ENCODE peak calls at places on chromosomes 13 and 19, in nine cellular contexts. R, X, O, J, H, Q, K, P and W are unnamed samples. For H3K4me1 and H3K27me3, the result is how much of the 10 kb centered on the place peaks cover.

GRCh38 chr13:49218493-49219051 is 1.6 kb upstream of the MLNR start:
- DNase-seq in P (no peak), H (peak), Q (no peak), R (peak), K (no peak), O (no peak), J (no peak), X (no peak), W (no peak)

GRCh38 chr13:67230774-67231480 is 791 bp upstream of the PCDH9 start:
- DNase-seq in Q (peak), P (peak), O (peak), R (peak), H (peak), X (no peak), J (peak), K (no peak), W (peak)

GRCh38 chr19:13883665-13884064 is 6.7 kb downstream of the NANOS3 start:
- DNase-seq in O (no peak), R (no peak), H (no peak), P (no peak), K (no peak), J (no peak), Q (no peak), X (no peak), W (no peak)

GRCh38 chr13:97757807-97758206 is 195.7 kb upstream of the IPO5 start:
- DNase-seq in R (no peak), X (no peak), J (peak), K (no peak), O (no peak), H (no peak), P (peak), Q (no peak), W (no peak)

GRCh38 chr19:39179754-39180153 is 17.0 kb upstream of the NCCRP1 start:
- DNase-seq in P (no peak), R (no peak), J (no peak), K (no peak), H (no peak), O (no peak), X (no peak), Q (no peak), W (no peak)

GRCh38 chr19:3054972-3055740 is 7.1 kb downstream of the TLE5 start:
- DNase-seq in K (no peak), H (no peak), J (no peak), R (peak), O (no peak), P (no peak), X (no peak), Q (peak), W (no peak)

GRCh38 chr19:4814625-4815425 is 16.7 kb downstream of the TICAM1 start:
- DNase-seq in P (no peak), X (no peak), K (no peak), H (no peak), R (peak), Q (no peak), O (no peak), J (no peak), W (no peak)

GRCh38 chr19:46785054-46785979 is 3.1 kb downstream of the SLC1A5 start:
- DNase-seq in P (no peak), R (peak), O (no peak), Q (no peak), X (no peak), H (no peak), J (no peak), K (no peak), W (no peak)

GRCh38 chr13:114067886-114068722 is 64.3 kb downstream of the RASA3 start:
- DNase-seq in K (no peak), X (peak), Q (no peak), P (no peak), J (no peak), O (no peak), H (peak), R (no peak), W (no peak)

GRCh38 chr19:44588753-44589112 is 24.6 kb upstream of the IGSF23 start:
- DNase-seq in H (no peak), O (no peak), P (no peak), R (no peak), K (peak), X (no peak), J (no peak), Q (no peak), W (no peak)

GRCh38 chr13:99553033-99553432 is 51.8 kb downstream of the TM9SF2 start:
- DNase-seq in X (no peak), J (no peak), R (no peak), P (no peak), K (no peak), H (no peak), Q (no peak), O (no peak), W (no peak)

GRCh38 chr19:16025108-16026101 is 50.9 kb upstream of the TPM4 start:
- DNase-seq in P (no peak), R (peak), X (no peak), K (peak), J (no peak), H (no peak), Q (peak), O (no peak), W (no peak)

GRCh38 chr13:101065314-101065713 is 351.0 kb downstream of the NALCN start:
- DNase-seq in Q (no peak), P (no peak), K (no peak), H (no peak), X (no peak), J (no peak), R (no peak), O (no peak), W (no peak)

GRCh38 chr13:93004919-93005318 is 221.7 kb upstream of the GPC6 start:
- DNase-seq in R (peak), K (no peak), O (no peak), Q (no peak), X (no peak), J (no peak), P (no peak), H (no peak), W (no peak)

GRCh38 chr13:81540777-81541176 is 1199.9 kb upstream of the SPRY2 start:
- DNase-seq in J (no peak), X (no peak), R (no peak), O (no peak), K (no peak), P (no peak), Q (no peak), H (no peak), W (no peak)

GRCh38 chr19:47749326-47749725 is 4.0 kb downstream of the NOP53 start:
- DNase-seq in K (no peak), O (no peak), H (no peak), P (no peak), X (no peak), Q (no peak), J (no peak), R (no peak), W (no peak)

GRCh38 chr19:42683917-42684513 is 56.3 kb downstream of the PSG3 start:
- DNase-seq in Q (no peak), H (no peak), O (no peak), K (peak), X (no peak), P (no peak), R (peak), J (no peak), W (no peak)

GRCh38 chr13:113597386-113598080 is 13.0 kb downstream of the TFDP1 start:
- DNase-seq in K (no peak), P (no peak), Q (peak), J (no peak), R (no peak), O (no peak), X (no peak), H (peak), W (no peak)

GRCh38 chr13:44116562-44117315 is 237.0 kb downstream of the LACC1 start:
- DNase-seq in P (no peak), K (no peak), O (no peak), R (peak), X (peak), H (no peak), J (peak), Q (no peak), W (no peak)

GRCh38 chr19:55472463-55472862 is 4.0 kb upstream of the ZNF628 start:
- DNase-seq in K (peak), Q (no peak), O (no peak), R (peak), J (no peak), H (peak), X (no peak), P (no peak), W (no peak)

GRCh38 chr13:45292176-45292575 is 48.8 kb downstream of the TPT1 start:
- DNase-seq in O (no peak), X (no peak), R (no peak), J (no peak), K (peak), P (no peak), Q (no peak), H (no peak), W (no peak)

GRCh38 chr13:30376426-30377311 is 45.6 kb upstream of the UBE2L5 start:
- DNase-seq in Q (no peak), X (peak), K (no peak), O (no peak), P (no peak), H (no peak), R (no peak), J (no peak), W (peak)

GRCh38 chr13:75489502-75490263 is 7.7 kb upstream of the TBC1D4 start:
- DNase-seq in H (peak), K (no peak), X (no peak), Q (no peak), J (no peak), P (no peak), R (peak), O (no peak), W (peak)

GRCh38 chr13:79779761-79780160 is 298.8 kb downstream of the NDFIP2 start:
- DNase-seq in J (peak), K (no peak), X (no peak), R (peak), O (no peak), H (no peak), P (peak), Q (no peak), W (no peak)

GRCh38 chr19:35040474-35040825 is 1.1 kb upstream of the HPN start:
- DNase-seq in P (no peak), O (peak), Q (no peak), K (no peak), X (no peak), H (no peak), J (no peak), R (no peak), W (no peak)
- H3K4me1 ChIP-seq in P (half or more), O (under half), Q (under half), K (under half), X (under half), H (half or more), J (under half), R (under half), W (under half)

GRCh38 chr13:78659450-78660110 is 625 bp upstream of the OBI1 start:
- DNase-seq in P (no peak), X (peak), R (peak), H (no peak), Q (no peak), K (no peak), O (no peak), J (no peak), W (no peak)
- H3K4me3 ChIP-seq in P (peak), X (peak), R (peak), H (peak), Q (peak), K (peak), O (peak), J (peak), W (peak)

GRCh38 chr13:110812869-110813645 is 99.6 kb downstream of the ING1 start:
- DNase-seq in Q (peak), H (no peak), P (no peak), X (no peak), O (no peak), J (no peak), K (no peak), R (no peak), W (no peak)

GRCh38 chr13:110811751-110812110 is 98.2 kb downstream of the ING1 start:
- DNase-seq in K (no peak), Q (no peak), R (no peak), J (no peak), H (no peak), O (no peak), X (no peak), P (no peak), W (no peak)

GRCh38 chr13:110812111-110812868 is 98.8 kb downstream of the ING1 start:
- DNase-seq in J (no peak), R (no peak), O (no peak), P (no peak), Q (peak), H (no peak), X (no peak), K (no peak), W (no peak)

GRCh38 chr13:110809871-110810486 is 96.5 kb downstream of the ING1 start:
- DNase-seq in J (no peak), Q (peak), H (no peak), O (no peak), R (no peak), P (no peak), K (no peak), X (no peak), W (no peak)

DNA sequence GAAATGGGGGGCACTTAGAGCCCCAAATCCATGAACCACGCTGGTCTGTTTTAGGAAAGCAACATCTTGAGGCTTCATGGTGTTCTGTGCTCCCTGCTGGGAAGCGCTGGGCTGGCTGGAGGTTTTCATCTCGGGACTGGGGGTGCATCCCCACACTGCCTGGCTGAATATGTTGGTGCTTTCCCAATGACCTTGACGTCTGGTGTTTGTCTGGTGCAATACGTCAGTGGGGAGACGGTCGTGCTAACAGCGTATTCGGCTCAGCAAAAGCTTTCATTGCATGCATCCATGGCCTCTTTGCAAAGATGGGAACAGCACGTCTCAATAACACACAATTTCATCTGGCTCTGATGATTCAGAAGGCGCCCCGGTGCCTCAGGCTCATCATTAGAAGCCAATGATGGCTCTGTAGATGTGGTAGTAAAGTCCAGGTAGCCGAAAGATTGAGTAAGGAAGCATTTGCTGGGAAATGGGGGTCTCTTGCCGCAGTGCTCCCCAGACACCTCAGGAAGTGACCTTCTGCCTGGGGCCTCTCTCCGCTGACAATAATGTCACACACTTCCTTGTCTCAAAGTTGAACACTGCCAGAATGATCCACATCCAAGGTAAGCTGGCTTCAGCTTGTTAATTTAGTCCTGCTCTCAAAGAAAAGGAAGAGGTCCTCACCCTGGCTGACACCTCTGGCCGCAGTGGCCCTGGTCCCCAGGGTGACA is 97.7 kb downstream of the ING1 start:
- DNase-seq in H (no peak), J (no peak), X (no peak), K (no peak), P (no peak), R (no peak), O (no peak), Q (peak), W (no peak)
- H3K27me3 ChIP-seq in H (under half), J (under half), X (under half), K (under half), P (under half), R (under half), O (under half), Q (under half), W (under half)

GRCh38 chr19:28736528-28736927 is 476.4 kb downstream of the UQCRFS1 start:
- DNase-seq in P (no peak), R (no peak), Q (no peak), K (no peak), H (no peak), J (no peak), O (no peak), X (no peak), W (no peak)
- H3K4me1 ChIP-seq in P (under half), R (under half), Q (under half), K (under half), H (under half), J (under half), O (under half), X (under half), W (under half)

GRCh38 chr13:25468330-25469178 is 96.8 kb downstream of the ATP8A2 start:
- DNase-seq in P (no peak), H (no peak), Q (no peak), O (no peak), R (no peak), J (peak), X (no peak), K (no peak), W (no peak)
- H3K4me3 ChIP-seq in P (no peak), H (no peak), Q (no peak), O (no peak), R (no peak), J (no peak), X (no peak), K (no peak), W (no peak)

GRCh38 chr19:50490411-50490811 is 13.8 kb upstream of the GARIN5A start:
- DNase-seq in O (no peak), R (no peak), K (no peak), H (peak), X (no peak), J (no peak), Q (no peak), P (no peak), W (no peak)
- H3K27me3 ChIP-seq in O (under half), R (under half), K (under half), H (under half), X (under half), J (under half), Q (under half), P (under half), W (under half)

GRCh38 chr19:12668937-12669271 is 2.3 kb downstream of the WDR83 start:
- DNase-seq in H (no peak), Q (no peak), J (peak), X (peak), R (peak), O (peak), P (peak), K (no peak), W (peak)
- H3K4me1 ChIP-seq in H (half or more), Q (under half), J (under half), X (under half), R (under half), O (under half), P (under half), K (under half), W (half or more)

GRCh38 chr19:29191005-29191404 is 21.9 kb downstream of the UQCRFS1 start:
- DNase-seq in J (no peak), P (no peak), Q (no peak), R (no peak), O (no peak), X (no peak), H (no peak), K (no peak), W (no peak)

GRCh38 chr19:29194658-29195057 is 18.3 kb downstream of the UQCRFS1 start:
- DNase-seq in J (no peak), H (no peak), P (no peak), R (no peak), X (no peak), K (no peak), O (no peak), Q (no peak), W (no peak)

GRCh38 chr19:29193116-29193515 is 19.8 kb downstream of the UQCRFS1 start:
- DNase-seq in R (no peak), X (no peak), Q (no peak), K (no peak), H (no peak), P (no peak), O (no peak), J (no peak), W (no peak)

GRCh38 chr19:29188289-29188688 is 24.7 kb downstream of the UQCRFS1 start:
- DNase-seq in J (no peak), P (peak), O (no peak), Q (no peak), R (no peak), K (no peak), X (no peak), H (no peak), W (no peak)

DNA sequence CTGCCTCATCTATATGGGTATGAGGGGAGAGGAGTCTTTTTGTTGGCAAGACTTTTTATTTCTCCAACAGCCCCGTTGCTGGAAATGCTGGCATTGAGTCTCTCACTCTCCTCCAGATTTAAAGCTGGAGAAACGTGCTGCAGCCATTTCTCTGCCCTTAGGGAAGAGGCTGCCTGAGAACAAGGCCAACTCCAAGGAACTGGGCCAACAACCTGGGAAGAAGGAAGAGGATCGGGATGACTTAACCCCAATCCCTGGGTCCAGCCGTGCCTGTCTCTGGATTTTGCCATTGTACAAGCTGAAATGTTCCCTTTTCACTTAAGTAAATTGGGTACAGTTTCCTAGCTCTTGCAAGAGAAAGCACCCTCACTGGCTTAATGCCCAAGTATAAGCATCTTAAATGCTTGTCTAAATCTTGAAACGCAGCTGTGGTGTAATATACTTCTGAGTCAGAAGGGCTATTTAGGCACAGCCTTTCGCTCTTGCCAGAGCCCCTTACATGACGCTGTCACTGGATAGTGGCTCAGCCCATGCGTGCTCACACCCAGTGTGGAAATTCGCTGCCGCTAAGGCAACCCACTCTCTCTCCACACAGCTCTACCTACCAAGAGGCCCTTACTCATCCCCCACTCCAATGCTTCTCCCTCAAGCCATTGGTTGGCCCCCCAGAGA is 24.1 kb downstream of the UQCRFS1 start:
- DNase-seq in J (no peak), K (no peak), R (peak), Q (no peak), H (no peak), O (no peak), P (peak), X (no peak), W (no peak)
- H3K4me3 ChIP-seq in J (no peak), K (no peak), R (no peak), Q (no peak), H (no peak), O (no peak), P (no peak), X (no peak), W (no peak)